ENCODE peak calls at places on chromosomes 4 and X, in six cellular contexts. One of them, this sample, is unnamed.
A peak's percentile ranks its signal among the peaks of the same experiment; 100 is the strongest.

GRCh38 chr4:40721730-40722171 is 28.0 kb upstream of the NSUN7 start:
- DNase-seq in activated B cell treated with CpG ODN at 0.5 μM for 24 hours: no peak
- DNase-seq in Panc1: no peak
- DNase-seq in GM20000: peak; percentile 17
- DNase-seq in progenitor cell of endocrine pancreas: no peak
- DNase-seq in lower leg skin: no peak
- DNase-seq in this sample: no peak

GRCh38 chr4:91577864-91578263 is 725.9 kb upstream of the GRID2 start:
- DNase-seq in Panc1: no peak
- DNase-seq in activated B cell treated with CpG ODN at 0.5 μM for 24 hours: no peak
- DNase-seq in GM20000: no peak
- DNase-seq in lower leg skin: no peak
- DNase-seq in progenitor cell of endocrine pancreas: no peak
- DNase-seq in this sample: no peak

GRCh38 chr4:99201687-99202086 is 17.4 kb downstream of the ADH6 start:
- DNase-seq in GM20000: no peak
- DNase-seq in progenitor cell of endocrine pancreas: no peak
- DNase-seq in lower leg skin: no peak
- DNase-seq in Panc1: no peak
- DNase-seq in activated B cell treated with CpG ODN at 0.5 μM for 24 hours: no peak
- DNase-seq in this sample: no peak

GRCh38 chr4:25982962-25983361 is 68.9 kb downstream of the SMIM20 start:
- DNase-seq in GM20000: no peak
- DNase-seq in lower leg skin: no peak
- DNase-seq in Panc1: no peak
- DNase-seq in progenitor cell of endocrine pancreas: no peak
- DNase-seq in activated B cell treated with CpG ODN at 0.5 μM for 24 hours: no peak
- DNase-seq in this sample: no peak

GRCh38 chr4:176889776-176890175 is 97.1 kb upstream of the VEGFC start:
- DNase-seq in lower leg skin: no peak
- DNase-seq in GM20000: no peak
- DNase-seq in Panc1: no peak
- DNase-seq in progenitor cell of endocrine pancreas: no peak
- DNase-seq in activated B cell treated with CpG ODN at 0.5 μM for 24 hours: no peak
- DNase-seq in this sample: no peak

GRCh38 chr4:3420956-3421355 is 20.8 kb upstream of the HGFAC start:
- DNase-seq in Panc1: no peak
- DNase-seq in activated B cell treated with CpG ODN at 0.5 μM for 24 hours: no peak
- DNase-seq in progenitor cell of endocrine pancreas: no peak
- DNase-seq in lower leg skin: no peak
- DNase-seq in GM20000: no peak
- DNase-seq in this sample: no peak

GRCh38 chr4:80097395-80098177 is 24.6 kb upstream of the ANTXR2 start:
- DNase-seq in Panc1: no peak
- DNase-seq in lower leg skin: peak; percentile 92
- DNase-seq in progenitor cell of endocrine pancreas: no peak
- DNase-seq in GM20000: no peak
- DNase-seq in activated B cell treated with CpG ODN at 0.5 μM for 24 hours: no peak
- DNase-seq in this sample: no peak

GRCh38 chr4:2289311-2289954 is 27.5 kb upstream of the MXD4 start:
- DNase-seq in Panc1: no peak
- DNase-seq in GM20000: no peak
- DNase-seq in lower leg skin: peak; percentile 82
- DNase-seq in progenitor cell of endocrine pancreas: no peak
- DNase-seq in activated B cell treated with CpG ODN at 0.5 μM for 24 hours: no peak
- DNase-seq in this sample: peak; percentile 5

GRCh38 chrX:69028006-69028760 is 137.1 kb downstream of the PJA1 start:
- DNase-seq in Panc1: no peak
- DNase-seq in progenitor cell of endocrine pancreas: no peak
- DNase-seq in activated B cell treated with CpG ODN at 0.5 μM for 24 hours: no peak
- DNase-seq in GM20000: peak; percentile 44
- DNase-seq in lower leg skin: peak; percentile 65
- DNase-seq in this sample: no peak

GRCh38 chr4:153759407-153760226 is at the start of gene RNF175:
- DNase-seq in lower leg skin: no peak
- DNase-seq in progenitor cell of endocrine pancreas: peak; percentile 40
- DNase-seq in Panc1: no peak
- DNase-seq in activated B cell treated with CpG ODN at 0.5 μM for 24 hours: no peak
- DNase-seq in GM20000: no peak
- DNase-seq in this sample: peak; percentile 37

GRCh38 chr4:48974979-48975640 is 11.0 kb upstream of the CWH43 start:
- DNase-seq in Panc1: no peak
- DNase-seq in GM20000: no peak
- DNase-seq in activated B cell treated with CpG ODN at 0.5 μM for 24 hours: no peak
- DNase-seq in lower leg skin: no peak
- DNase-seq in progenitor cell of endocrine pancreas: no peak
- DNase-seq in this sample: no peak

GRCh38 chrX:30144971-30145731 is 70.2 kb upstream of the MAGEB2 start:
- DNase-seq in GM20000: no peak
- DNase-seq in Panc1: no peak
- DNase-seq in progenitor cell of endocrine pancreas: no peak
- DNase-seq in lower leg skin: no peak
- DNase-seq in activated B cell treated with CpG ODN at 0.5 μM for 24 hours: no peak
- DNase-seq in this sample: no peak

GRCh38 chrX:30144221-30144620 is 71.1 kb upstream of the MAGEB2 start:
- DNase-seq in Panc1: no peak
- DNase-seq in progenitor cell of endocrine pancreas: no peak
- DNase-seq in GM20000: no peak
- DNase-seq in activated B cell treated with CpG ODN at 0.5 μM for 24 hours: no peak
- DNase-seq in lower leg skin: no peak
- DNase-seq in this sample: no peak

GRCh38 chrX:30141966-30142365 is 73.4 kb upstream of the MAGEB2 start:
- DNase-seq in Panc1: no peak
- DNase-seq in GM20000: peak; percentile 21
- DNase-seq in lower leg skin: no peak
- DNase-seq in progenitor cell of endocrine pancreas: no peak
- DNase-seq in activated B cell treated with CpG ODN at 0.5 μM for 24 hours: no peak
- DNase-seq in this sample: no peak
- TF ChIP-seq CTCF in Panc1: peak; percentile 36
- TF ChIP-seq CTCF in GM20000: no peak
- TF ChIP-seq CTCF in lower leg skin: no peak
- TF ChIP-seq CTCF in progenitor cell of endocrine pancreas: peak; percentile 59
- TF ChIP-seq CTCF in activated B cell treated with CpG ODN at 0.5 μM for 24 hours: no peak
- TF ChIP-seq CTCF in this sample: peak; percentile 3

DNA sequence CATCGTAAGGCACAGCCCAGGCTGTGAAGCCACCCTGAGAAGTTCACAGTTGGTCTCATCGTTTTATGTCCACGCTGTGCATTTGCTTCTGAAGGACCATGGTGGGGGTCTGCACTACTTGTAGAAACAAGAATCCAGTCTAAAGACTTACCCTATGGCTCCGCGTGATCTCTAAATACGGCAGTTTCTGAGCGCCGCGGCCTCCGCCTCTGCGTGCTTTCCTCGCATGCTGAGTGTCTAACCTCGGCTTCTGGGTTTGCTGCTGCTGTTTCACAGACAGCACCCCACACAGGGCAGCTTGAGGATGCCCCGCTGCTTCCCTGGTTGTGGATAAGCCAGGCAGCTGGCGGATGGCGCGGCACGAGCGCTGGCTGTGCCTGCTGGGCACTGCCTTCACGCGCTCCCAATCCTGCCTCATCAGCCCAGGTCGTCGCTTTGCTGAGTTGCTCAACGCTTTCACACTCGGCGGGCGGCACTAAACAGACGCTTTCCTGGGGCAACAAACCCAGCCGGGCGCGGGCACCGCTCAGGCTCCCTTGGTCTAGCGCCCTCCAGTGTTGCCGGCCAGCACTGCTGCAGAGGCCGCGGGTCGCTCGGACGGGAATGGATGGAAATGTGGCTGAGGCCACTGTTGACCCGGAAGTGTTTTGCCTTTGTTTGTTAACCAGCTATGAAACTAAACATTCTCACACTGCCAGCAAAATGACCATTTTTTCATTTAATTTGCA is 39.2 kb downstream of the FGFRL1 start:
- DNase-seq in lower leg skin: peak; percentile 84
- DNase-seq in GM20000: no peak
- DNase-seq in activated B cell treated with CpG ODN at 0.5 μM for 24 hours: peak; percentile 11
- DNase-seq in Panc1: no peak
- DNase-seq in progenitor cell of endocrine pancreas: no peak
- DNase-seq in this sample: no peak
- TF ChIP-seq CTCF in lower leg skin: no peak
- TF ChIP-seq CTCF in GM20000: no peak
- TF ChIP-seq CTCF in activated B cell treated with CpG ODN at 0.5 μM for 24 hours: no peak
- TF ChIP-seq CTCF in Panc1: no peak
- TF ChIP-seq CTCF in progenitor cell of endocrine pancreas: peak; percentile 44
- TF ChIP-seq CTCF in this sample: peak; percentile 21

DNA sequence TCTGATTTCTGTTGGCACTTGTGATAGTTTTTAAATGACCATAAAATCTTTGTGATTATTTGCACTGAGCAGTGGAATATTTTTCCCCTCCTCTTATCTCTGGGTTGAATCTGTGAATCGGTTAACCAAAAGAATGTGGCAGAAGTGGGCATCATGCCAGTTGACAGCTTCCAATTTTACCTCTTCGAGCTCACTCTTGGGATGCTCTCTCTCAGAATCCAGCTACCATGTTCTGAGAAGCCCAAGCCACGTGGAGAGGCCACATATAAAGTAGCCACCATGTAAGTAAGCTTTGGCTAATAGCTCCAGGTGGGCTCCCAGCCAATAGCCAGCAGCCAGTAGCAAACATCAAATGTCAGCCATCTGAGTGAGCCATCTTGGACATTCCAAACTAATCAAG is 12.9 kb upstream of the WDR19 start:
- DNase-seq in GM20000: no peak
- DNase-seq in Panc1: no peak
- DNase-seq in progenitor cell of endocrine pancreas: no peak
- DNase-seq in activated B cell treated with CpG ODN at 0.5 μM for 24 hours: no peak
- DNase-seq in lower leg skin: no peak
- DNase-seq in this sample: no peak
- TF ChIP-seq CTCF in GM20000: no peak
- TF ChIP-seq CTCF in Panc1: no peak
- TF ChIP-seq CTCF in progenitor cell of endocrine pancreas: no peak
- TF ChIP-seq CTCF in activated B cell treated with CpG ODN at 0.5 μM for 24 hours: no peak
- TF ChIP-seq CTCF in lower leg skin: no peak
- TF ChIP-seq CTCF in this sample: no peak

DNA sequence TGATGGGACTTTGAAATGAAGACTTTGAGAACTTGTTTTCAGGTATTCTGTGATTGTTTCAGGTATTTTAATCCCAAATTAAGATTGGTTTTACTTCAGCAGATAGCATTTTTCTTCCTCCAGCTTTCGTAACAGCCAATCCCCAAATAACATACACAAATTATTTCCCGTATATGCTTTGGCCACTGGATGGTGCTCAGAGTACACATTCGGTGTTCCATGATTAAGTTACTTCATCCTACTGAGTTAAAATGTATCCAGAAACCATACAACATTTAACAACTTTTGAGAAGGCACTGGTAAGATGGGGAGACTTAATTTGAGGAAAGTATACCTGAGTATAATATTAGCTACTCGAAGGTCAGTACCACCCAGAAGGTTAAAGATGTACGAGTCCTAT is 233.4 kb upstream of the FAM47A start:
- DNase-seq in activated B cell treated with CpG ODN at 0.5 μM for 24 hours: no peak
- DNase-seq in Panc1: no peak
- DNase-seq in progenitor cell of endocrine pancreas: no peak
- DNase-seq in lower leg skin: no peak
- DNase-seq in GM20000: no peak
- DNase-seq in this sample: no peak
- TF ChIP-seq CTCF in activated B cell treated with CpG ODN at 0.5 μM for 24 hours: no peak
- TF ChIP-seq CTCF in Panc1: peak; percentile 27
- TF ChIP-seq CTCF in progenitor cell of endocrine pancreas: peak; percentile 65
- TF ChIP-seq CTCF in lower leg skin: no peak
- TF ChIP-seq CTCF in GM20000: no peak
- TF ChIP-seq CTCF in this sample: no peak

GRCh38 chr4:184807797-184808718 is 17.7 kb downstream of the ACSL1 start:
- DNase-seq in Panc1: no peak
- DNase-seq in GM20000: no peak
- DNase-seq in activated B cell treated with CpG ODN at 0.5 μM for 24 hours: no peak
- DNase-seq in progenitor cell of endocrine pancreas: no peak
- DNase-seq in lower leg skin: peak; percentile 82
- DNase-seq in this sample: no peak
- TF ChIP-seq CTCF in Panc1: no peak
- TF ChIP-seq CTCF in GM20000: no peak
- TF ChIP-seq CTCF in activated B cell treated with CpG ODN at 0.5 μM for 24 hours: no peak
- TF ChIP-seq CTCF in progenitor cell of endocrine pancreas: peak; percentile 7
- TF ChIP-seq CTCF in lower leg skin: no peak
- TF ChIP-seq CTCF in this sample: no peak

GRCh38 chr4:152668338-152668964 is 11.3 kb downstream of the TMEM154 start:
- DNase-seq in progenitor cell of endocrine pancreas: no peak
- DNase-seq in activated B cell treated with CpG ODN at 0.5 μM for 24 hours: no peak
- DNase-seq in Panc1: no peak
- DNase-seq in GM20000: no peak
- DNase-seq in lower leg skin: no peak
- DNase-seq in this sample: no peak

GRCh38 chr4:152665691-152666410 is 13.9 kb downstream of the TMEM154 start:
- DNase-seq in activated B cell treated with CpG ODN at 0.5 μM for 24 hours: no peak
- DNase-seq in lower leg skin: no peak
- DNase-seq in GM20000: no peak
- DNase-seq in Panc1: no peak
- DNase-seq in progenitor cell of endocrine pancreas: no peak
- DNase-seq in this sample: no peak

GRCh38 chr4:152663203-152664066 is 16.4 kb downstream of the TMEM154 start:
- DNase-seq in lower leg skin: no peak
- DNase-seq in GM20000: peak; percentile 59
- DNase-seq in Panc1: no peak
- DNase-seq in progenitor cell of endocrine pancreas: no peak
- DNase-seq in activated B cell treated with CpG ODN at 0.5 μM for 24 hours: no peak
- DNase-seq in this sample: no peak

GRCh38 chr4:152667781-152668180 is 12.0 kb downstream of the TMEM154 start:
- DNase-seq in lower leg skin: no peak
- DNase-seq in Panc1: no peak
- DNase-seq in progenitor cell of endocrine pancreas: no peak
- DNase-seq in activated B cell treated with CpG ODN at 0.5 μM for 24 hours: no peak
- DNase-seq in GM20000: no peak
- DNase-seq in this sample: no peak

DNA sequence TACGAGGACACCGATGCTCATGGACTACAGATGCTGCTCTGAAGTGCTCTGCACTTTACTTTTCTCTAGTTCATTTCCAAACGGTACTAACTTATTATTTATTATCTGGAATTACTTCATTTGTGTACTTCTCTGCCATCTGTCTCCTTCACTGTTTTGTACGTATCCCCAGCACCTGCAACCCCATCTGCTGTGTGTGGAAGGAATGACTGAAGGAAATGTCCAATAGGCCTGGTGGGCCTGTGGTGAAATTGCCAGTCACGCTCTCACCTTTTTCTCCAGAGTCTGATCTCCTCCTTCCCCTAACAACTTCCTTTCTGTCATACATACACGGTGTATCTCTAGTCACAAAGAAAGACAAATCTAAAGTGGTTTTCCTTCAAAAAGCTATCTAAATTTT is 12.9 kb downstream of the TMEM154 start:
- DNase-seq in Panc1: no peak
- DNase-seq in progenitor cell of endocrine pancreas: no peak
- DNase-seq in lower leg skin: no peak
- DNase-seq in GM20000: no peak
- DNase-seq in activated B cell treated with CpG ODN at 0.5 μM for 24 hours: no peak
- DNase-seq in this sample: no peak
- TF ChIP-seq CTCF in Panc1: no peak
- TF ChIP-seq CTCF in progenitor cell of endocrine pancreas: no peak
- TF ChIP-seq CTCF in lower leg skin: no peak
- TF ChIP-seq CTCF in GM20000: no peak
- TF ChIP-seq CTCF in activated B cell treated with CpG ODN at 0.5 μM for 24 hours: no peak
- TF ChIP-seq CTCF in this sample: no peak